ENCODE peak calls at places on chromosomes 2 and 18, in six cellular contexts. P is ovary; J is psoas muscle; I is CD8-positive, alpha-beta memory T cell; X is aorta; W is right lobe of liver. Q is an unnamed sample.

GRCh38 chr2:212359425-212360067 is 179.1 kb downstream of the ERBB4 start:
- DNase-seq in P (no peak), J (no peak), I (no peak), X (no peak), W (no peak), Q (no peak)

GRCh38 chr2:149218500-149218899 is 111.9 kb upstream of the LYPD6 start:
- DNase-seq in P (no peak), J (no peak), I (no peak), X (no peak), W (no peak), Q (no peak)

GRCh38 chr18:76499596-76500340 is 4.7 kb upstream of the ZNF516 start:
- DNase-seq in P (no peak), J (no peak), I (no peak), X (no peak), W (no peak), Q (no peak)

GRCh38 chr2:188976545-188977268 is 2.5 kb downstream of the COL3A1 start:
- DNase-seq in P (no peak), J (no peak), I (no peak), X (no peak), W (no peak), Q (no peak)

GRCh38 chr2:111694690-111695089 is 189.3 kb downstream of the ANAPC1 start:
- DNase-seq in P (no peak), J (peak; percentile 51), I (no peak), X (peak; percentile 87), W (no peak), Q (no peak)

GRCh38 chr2:154452906-154453493 is 245.5 kb upstream of the KCNJ3 start:
- DNase-seq in P (no peak), J (no peak), I (no peak), X (no peak), W (no peak), Q (no peak)

GRCh38 chr2:63735931-63736820 is 105.5 kb upstream of the UGP2 start:
- DNase-seq in P (no peak), J (no peak), I (no peak), X (no peak), W (no peak), Q (no peak)

GRCh38 chr2:8437228-8437948 is 244.5 kb upstream of the ID2 start:
- DNase-seq in P (no peak), J (no peak), I (no peak), X (no peak), W (no peak), Q (peak; percentile 48)

GRCh38 chr2:1633092-1633721 is 111.1 kb downstream of the PXDN start:
- DNase-seq in P (no peak), J (no peak), I (no peak), X (peak; percentile 22), W (no peak), Q (no peak)

GRCh38 chr2:85429924-85430289 is 11.4 kb downstream of the SH2D6 start:
- DNase-seq in P (no peak), J (no peak), I (no peak), X (no peak), W (no peak), Q (no peak)

GRCh38 chr2:240730506-240731326 is 39.0 kb downstream of the AQP12A start:
- DNase-seq in P (no peak), J (no peak), I (no peak), X (no peak), W (no peak), Q (no peak)

GRCh38 chr18:75204262-75204977 is 4.5 kb downstream of the PTGR3 start:
- DNase-seq in P (peak; percentile 54), J (peak; percentile 36), I (no peak), X (no peak), W (no peak), Q (no peak)

GRCh38 chr18:71837560-71837959 is 706.6 kb downstream of the CBLN2 start:
- DNase-seq in P (no peak), J (no peak), I (no peak), X (no peak), W (no peak), Q (no peak)

GRCh38 chr2:181786371-181787228 is 104.9 kb upstream of the ITPRID2 start:
- DNase-seq in P (no peak), J (no peak), I (no peak), X (no peak), W (no peak), Q (no peak)

GRCh38 chr2:234606906-234607305 is 110.0 kb upstream of the ARL4C start:
- DNase-seq in P (no peak), J (no peak), I (no peak), X (no peak), W (no peak), Q (no peak)

GRCh38 chr18:34710430-34711386 is 610 bp downstream of the DTNA start:
- DNase-seq in P (no peak), J (no peak), I (no peak), X (no peak), W (no peak), Q (no peak)

GRCh38 chr2:82013641-82014040 is 1709.1 kb upstream of the LRRTM1 start:
- DNase-seq in P (no peak), J (no peak), I (no peak), X (no peak), W (no peak), Q (no peak)

GRCh38 chr18:35458677-35459441 is 38.9 kb downstream of the INO80C start:
- DNase-seq in P (no peak), J (peak; percentile 35), I (no peak), X (peak; percentile 75), W (peak; percentile 86), Q (peak; percentile 83)

GRCh38 chr2:150296795-150297546 is 190.5 kb downstream of the RND3 start:
- DNase-seq in P (no peak), J (no peak), I (no peak), X (no peak), W (no peak), Q (no peak)

GRCh38 chr2:68925298-68925885 is 27.3 kb downstream of the GKN2 start:
- DNase-seq in P (peak; percentile 16), J (no peak), I (peak; percentile 52), X (no peak), W (no peak), Q (no peak)

GRCh38 chr2:235709124-235709813 is 215.4 kb downstream of the AGAP1 start:
- DNase-seq in P (no peak), J (peak; percentile 30), I (no peak), X (no peak), W (no peak), Q (no peak)

GRCh38 chr2:192197387-192197786 is 2.7 kb upstream of the TMEFF2 start:
- DNase-seq in P (no peak), J (no peak), I (no peak), X (no peak), W (no peak), Q (no peak)

GRCh38 chr2:131145040-131145439 is 39.9 kb downstream of the PLEKHB2 start:
- DNase-seq in P (no peak), J (no peak), I (no peak), X (no peak), W (no peak), Q (no peak)

GRCh38 chr2:57440437-57440836 is 606.2 kb upstream of the VRK2 start:
- DNase-seq in P (no peak), J (no peak), I (no peak), X (no peak), W (no peak), Q (no peak)

GRCh38 chr2:16638941-16639340 is 26.7 kb downstream of the CYRIA start:
- DNase-seq in P (no peak), J (no peak), I (no peak), X (no peak), W (no peak), Q (no peak)
- H3K4me3 ChIP-seq in P (no peak overlapping the region), J (no peak overlapping the region), I (no peak overlapping the region), X (no peak overlapping the region), W (no peak overlapping the region), Q (no peak overlapping the region)

GRCh38 chr2:199458806-199459285 is 1.1 kb upstream of the SATB2 start:
- DNase-seq in P (no peak), J (peak; percentile 48), I (peak; percentile 39), X (peak; percentile 63), W (no peak), Q (no peak)
- H3K27me3 ChIP-seq in P (peaks cover 3% of the 10 kb centered on the region), J (no peaks in the 10 kb centered on the region), I (peaks cover 56% of the 10 kb centered on the region), X (no peaks in the 10 kb centered on the region), W (peaks cover 9% of the 10 kb centered on the region), Q (peaks cover 57% of the 10 kb centered on the region)

DNA sequence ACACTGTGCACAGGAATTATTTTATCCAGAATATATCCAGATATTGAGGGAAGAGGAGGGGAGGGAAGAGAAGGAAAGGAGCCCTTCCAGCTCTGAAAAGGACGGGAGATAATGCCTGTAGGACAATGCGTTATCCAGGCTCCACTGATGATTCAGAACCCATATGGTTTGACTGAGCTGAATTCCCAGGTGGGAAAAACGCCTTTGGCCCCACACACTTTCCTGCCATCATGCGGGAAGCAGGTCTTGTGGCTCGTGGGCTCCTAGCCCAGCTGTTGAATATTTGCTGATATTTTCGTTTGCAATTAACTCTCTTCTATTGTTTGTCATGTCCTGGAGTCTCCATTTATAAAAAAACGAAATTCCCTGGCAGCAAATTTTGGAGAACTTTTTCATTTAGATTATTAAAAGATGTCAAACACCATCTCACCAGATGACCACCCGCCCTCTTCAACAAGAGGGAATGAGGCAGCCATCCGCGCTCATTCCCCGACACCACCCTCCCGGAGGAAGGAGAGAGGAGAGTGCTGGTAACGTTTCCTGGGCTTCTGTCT is 8.9 kb downstream of the COL6A3 start:
- DNase-seq in P (no peak), J (no peak), I (no peak), X (no peak), W (no peak), Q (no peak)
- H3K4me1 ChIP-seq in P (peaks cover 17% of the 10 kb centered on the region), J (peaks cover 27% of the 10 kb centered on the region), I (no peaks in the 10 kb centered on the region), X (no peaks in the 10 kb centered on the region), W (no peaks in the 10 kb centered on the region), Q (peaks cover 32% of the 10 kb centered on the region)

DNA sequence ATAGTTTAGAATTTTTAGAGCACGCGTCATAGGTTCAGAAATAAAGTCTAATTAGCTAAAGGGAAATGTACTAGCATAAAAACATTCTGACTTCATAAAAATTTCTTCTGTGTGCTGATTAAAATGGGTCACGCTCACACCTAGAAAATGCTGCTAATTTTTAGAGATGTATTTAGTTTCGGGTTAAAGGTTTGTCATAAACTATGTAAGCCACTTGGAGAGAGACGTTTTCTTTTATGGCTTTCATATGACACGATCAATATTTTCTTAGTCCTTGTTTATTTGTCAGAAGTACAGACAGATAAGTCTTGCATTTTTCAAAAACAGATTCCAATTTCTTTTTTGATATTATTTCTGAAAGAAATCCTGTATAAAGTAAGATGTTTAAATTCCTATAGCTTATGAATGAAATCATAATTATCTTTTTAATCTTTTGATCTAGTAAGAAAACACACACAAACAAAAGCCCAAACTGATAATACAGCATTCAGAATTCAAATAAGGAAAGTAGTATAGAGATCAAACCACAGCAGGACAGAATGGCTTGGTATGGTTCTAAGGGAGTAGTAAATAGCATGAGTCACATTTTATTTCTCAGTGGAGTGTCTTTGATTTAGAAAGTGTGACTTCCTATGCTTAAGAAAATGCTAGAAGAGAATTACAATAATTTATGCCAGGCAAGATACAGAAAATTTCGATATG is 236.5 kb downstream of the GPD2 start:
- DNase-seq in P (no peak), J (no peak), I (no peak), X (no peak), W (no peak), Q (no peak)
- H3K4me3 ChIP-seq in P (no peak overlapping the region), J (no peak overlapping the region), I (no peak overlapping the region), X (no peak overlapping the region), W (no peak overlapping the region), Q (no peak overlapping the region)

Q was measured in right atrium auricular region.